ENCODE peak calls at places on chromosomes 3 and 15, in four cellular contexts. W is K562, J is GM12878, C is HepG2. T is an unnamed sample.
A peak's percentile ranks its signal among the peaks of the same experiment; 100 is the strongest.

GRCh38 chr3:35737934-35738706 is 98.8 kb downstream of the ARPP21 start:
- DNase-seq in W (no peak), J (no peak), C (no peak), T (no peak)

GRCh38 chr3:9884555-9885165 is 4.6 kb upstream of the CIDEC start:
- DNase-seq in W (peak; percentile 86), J (no peak), C (peak; percentile 29), T (no peak)

GRCh38 chr15:77021803-77022381 is 27.0 kb downstream of the PSTPIP1 start:
- DNase-seq in W (no peak), J (no peak), C (no peak), T (no peak)

GRCh38 chr3:4501991-4502390 is 8.8 kb downstream of the ITPR1 start:
- DNase-seq in W (no peak), J (no peak), C (no peak), T (no peak)

GRCh38 chr15:40825661-40826088 is 2.8 kb downstream of the PPP1R14D start:
- DNase-seq in W (no peak), J (no peak), C (peak; percentile 44), T (peak; percentile 1)

GRCh38 chr3:112121577-112122547 is 11.2 kb downstream of the GCSAM start:
- DNase-seq in W (no peak), J (no peak), C (no peak), T (no peak)

GRCh38 chr3:150074277-150074676 is 103.6 kb upstream of the PFN2 start:
- DNase-seq in W (no peak), J (peak; percentile 49), C (no peak), T (no peak)

GRCh38 chr15:62758126-62758951 is 284.2 kb upstream of the TPM1 start:
- DNase-seq in W (no peak), J (no peak), C (peak; percentile 56), T (no peak)

GRCh38 chr3:167032267-167032876 is 347.7 kb downstream of the ZBBX start:
- DNase-seq in W (peak; percentile 1), J (no peak), C (peak; percentile 57), T (peak; percentile 31)

GRCh38 chr3:48047841-48048456 is 31.7 kb upstream of the MAP4 start:
- DNase-seq in W (peak; percentile 44), J (no peak), C (peak; percentile 44), T (no peak)

GRCh38 chr3:140703496-140703895 is 25.6 kb downstream of the TRIM42 start:
- DNase-seq in W (no peak), J (no peak), C (no peak), T (no peak)

GRCh38 chr3:167406876-167407492 is 26.9 kb upstream of the ZBBX start:
- DNase-seq in W (peak; percentile 11), J (no peak), C (peak; percentile 56), T (peak; percentile 59)

GRCh38 chr3:72694398-72694797 is 153.8 kb downstream of the SHQ1 start:
- DNase-seq in W (no peak), J (no peak), C (no peak), T (no peak)

GRCh38 chr15:90819390-90819789 is 49.0 kb upstream of the FURIN start:
- DNase-seq in W (no peak), J (no peak), C (no peak), T (no peak)

GRCh38 chr15:95987886-95988573 is 342.5 kb upstream of the NR2F2 start:
- DNase-seq in W (no peak), J (no peak), C (no peak), T (no peak)

GRCh38 chr3:188900421-188900941 is 271.3 kb upstream of the TPRG1 start:
- DNase-seq in W (no peak), J (no peak), C (no peak), T (no peak)

GRCh38 chr15:71730277-71731144 is 79.8 kb upstream of the NR2E3 start:
- DNase-seq in W (peak; percentile 62), J (no peak), C (peak; percentile 50), T (peak; percentile 66)

GRCh38 chr3:186772886-186773417 is 10.4 kb upstream of the EIF4A2 start:
- DNase-seq in W (no peak), J (no peak), C (no peak), T (no peak)

GRCh38 chr3:169678122-169678521 is 14.6 kb upstream of the MECOM start:
- DNase-seq in W (no peak), J (no peak), C (no peak), T (no peak)

GRCh38 chr15:83300826-83301225 is 16.4 kb upstream of the BNC1 start:
- DNase-seq in W (no peak), J (no peak), C (no peak), T (no peak)

GRCh38 chr3:54600441-54601204 is 327.2 kb downstream of the LRTM1 start:
- DNase-seq in W (no peak), J (no peak), C (no peak), T (no peak)

GRCh38 chr3:192449036-192449435 is 278.3 kb downstream of the FGF12 start:
- DNase-seq in W (peak; percentile 8), J (no peak), C (no peak), T (no peak)

GRCh38 chr3:187943677-187944390 is 198.6 kb upstream of the BCL6 start:
- DNase-seq in W (no peak), J (no peak), C (peak; percentile 22), T (no peak)

GRCh38 chr15:45829336-45830153 is 194.7 kb downstream of the SQOR start:
- DNase-seq in W (no peak), J (no peak), C (no peak), T (no peak)

GRCh38 chr3:171192176-171192854 is 165.8 kb upstream of the SLC2A2 start:
- DNase-seq in W (peak; percentile 92), J (no peak), C (no peak), T (peak; percentile 22)

GRCh38 chr3:162956711-162957110 is 1460.1 kb downstream of the OTOL1 start:
- DNase-seq in W (no peak), J (no peak), C (no peak), T (no peak)

GRCh38 chr15:93485438-93485837 is 396.4 kb upstream of the RGMA start:
- DNase-seq in W (no peak), J (no peak), C (no peak), T (no peak)

GRCh38 chr3:13144163-13145023 is 71.2 kb upstream of the IQSEC1 start:
- DNase-seq in W (no peak), J (no peak), C (no peak), T (no peak)

GRCh38 chr15:35755237-35755802 is 209.4 kb upstream of the DPH6 start:
- DNase-seq in W (no peak), J (no peak), C (no peak), T (no peak)

GRCh38 chr15:90099868-90100854 is 2.1 kb downstream of the IDH2 start:
- DNase-seq in W (no peak), J (no peak), C (peak; percentile 41), T (no peak)

GRCh38 chr15:72796515-72797337 is 13.2 kb upstream of the ADPGK start:
- DNase-seq in W (peak; percentile 49), J (no peak), C (no peak), T (peak; percentile 82)

GRCh38 chr3:126004217-126004616 is 35.2 kb downstream of the ROPN1B start:
- DNase-seq in W (no peak), J (no peak), C (no peak), T (no peak)

GRCh38 chr3:126003447-126004190 is 34.6 kb downstream of the ROPN1B start:
- DNase-seq in W (no peak), J (no peak), C (no peak), T (no peak)

GRCh38 chr3:126004692-126005091 is 35.7 kb downstream of the ROPN1B start:
- DNase-seq in W (no peak), J (no peak), C (no peak), T (no peak)

GRCh38 chr3:126008219-126008618 is 39.2 kb downstream of the ROPN1B start:
- DNase-seq in W (no peak), J (no peak), C (no peak), T (no peak)

GRCh38 chr3:126005951-126006350 is 37.0 kb downstream of the ROPN1B start:
- DNase-seq in W (no peak), J (no peak), C (no peak), T (no peak)
- TF ChIP-seq FOXK2 in W (no peak), J (no peak), C (no peak), T (no peak)

DNA sequence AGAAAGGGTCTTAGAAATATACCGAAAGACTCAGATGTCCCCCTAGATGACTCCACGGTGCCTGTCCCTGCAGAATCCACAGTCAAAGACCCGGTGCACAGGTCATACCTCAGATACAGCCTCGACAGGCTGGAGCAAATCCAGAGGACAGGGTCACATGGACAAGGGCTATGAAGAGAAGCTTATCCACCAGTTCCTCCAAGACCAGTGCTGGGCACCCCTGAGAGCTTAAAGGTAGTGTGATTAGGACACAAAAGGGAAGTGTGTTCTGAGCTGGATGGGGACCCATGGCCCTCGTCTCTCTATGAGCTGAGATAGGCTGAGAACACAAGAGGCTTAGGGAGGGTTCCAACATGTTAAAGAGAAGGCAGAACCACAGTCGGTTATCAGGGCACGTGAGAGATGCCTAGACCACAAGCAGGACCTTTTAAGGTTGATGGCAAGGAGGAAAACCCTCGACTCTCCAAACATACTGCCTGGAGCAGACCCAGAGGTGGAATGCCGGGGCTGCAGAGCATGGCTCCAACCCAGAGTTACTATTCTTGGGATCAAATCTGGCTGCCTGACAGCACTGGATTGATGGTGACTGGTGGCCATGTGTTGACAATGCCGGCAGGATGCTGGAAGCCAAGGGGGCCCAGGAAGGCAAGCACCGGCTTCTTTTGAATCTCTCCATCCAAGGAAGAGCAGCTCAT is 46.9 kb downstream of the ADCY5 start:
- DNase-seq in W (no peak), J (no peak), C (no peak), T (no peak)
- TF ChIP-seq FOXK2 in W (no peak), J (no peak), C (no peak), T (no peak)

DNA sequence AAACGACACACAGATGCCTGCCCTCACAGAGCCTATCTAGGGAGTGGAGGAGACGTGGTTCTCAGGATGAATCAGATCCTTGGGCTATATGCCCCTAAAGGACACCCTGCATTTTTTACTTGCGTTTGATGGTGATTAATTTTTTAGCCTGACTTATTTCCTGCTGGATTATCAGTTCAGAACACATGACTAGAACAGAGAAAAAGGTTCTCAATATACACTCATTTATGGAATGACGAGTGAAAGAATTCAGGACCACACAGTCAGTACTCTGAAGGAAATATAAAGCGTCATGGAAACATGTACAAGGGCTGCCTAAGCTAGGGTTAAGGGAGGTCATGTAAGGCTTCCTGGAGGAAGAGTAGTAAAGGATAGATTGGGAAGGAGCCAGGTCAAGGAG is 121.8 kb downstream of the SSR3 start:
- DNase-seq in W (no peak), J (no peak), C (no peak), T (no peak)
- TF ChIP-seq FOXK2 in W (no peak), J (no peak), C (no peak), T (no peak)

GRCh38 chr15:53307952-53308624 is 451.4 kb downstream of the WDR72 start:
- DNase-seq in W (no peak), J (no peak), C (no peak), T (no peak)
- TF ChIP-seq FOXK2 in W (no peak), J (no peak), C (no peak), T (no peak)

T was measured in HEK293T.